ENCODE peak calls at places on chromosomes 5 and 9, in five cellular contexts. One of them, this sample, is unnamed.

GRCh38 chr9:105293408-105293807 is 49.0 kb downstream of the SLC44A1 start:
- DNase-seq in SK-N-SH: no peak
- DNase-seq in neural progenitor cell: no peak
- DNase-seq in GM23248: no peak
- DNase-seq in HepG2: no peak
- DNase-seq in this sample: no peak

GRCh38 chr9:94802795-94803194 is 76.3 kb downstream of the AOPEP start:
- DNase-seq in neural progenitor cell: no peak
- DNase-seq in SK-N-SH: no peak
- DNase-seq in HepG2: no peak
- DNase-seq in GM23248: no peak
- DNase-seq in this sample: no peak

GRCh38 chr9:126722922-126723806 is 81.7 kb upstream of the ZBTB43 start:
- DNase-seq in HepG2: no peak
- DNase-seq in neural progenitor cell: peak; percentile 47
- DNase-seq in GM23248: peak; percentile 22
- DNase-seq in SK-N-SH: peak; percentile 87
- DNase-seq in this sample: peak; percentile 79

GRCh38 chr5:98993512-98993911 is 64.7 kb upstream of the CHD1 start:
- DNase-seq in neural progenitor cell: peak; percentile 21
- DNase-seq in GM23248: no peak
- DNase-seq in SK-N-SH: no peak
- DNase-seq in HepG2: no peak
- DNase-seq in this sample: no peak

GRCh38 chr9:136565075-136565721 is 19.4 kb upstream of the NOTCH1 start:
- DNase-seq in neural progenitor cell: no peak
- DNase-seq in SK-N-SH: no peak
- DNase-seq in GM23248: peak; percentile 30
- DNase-seq in HepG2: no peak
- DNase-seq in this sample: no peak

GRCh38 chr5:56026863-56027300 is 32.1 kb upstream of the IL6ST start:
- DNase-seq in SK-N-SH: no peak
- DNase-seq in neural progenitor cell: no peak
- DNase-seq in HepG2: no peak
- DNase-seq in GM23248: peak; percentile 78
- DNase-seq in this sample: no peak

GRCh38 chr5:74641014-74641777 is 668 bp upstream of the ENC1 start:
- DNase-seq in neural progenitor cell: peak; percentile 88
- DNase-seq in GM23248: peak; percentile 91
- DNase-seq in SK-N-SH: peak; percentile 79
- DNase-seq in HepG2: peak; percentile 84
- DNase-seq in this sample: no peak

GRCh38 chr5:71587709-71588532 is 781 bp downstream of the MCCC2 start:
- DNase-seq in neural progenitor cell: peak; percentile 36
- DNase-seq in SK-N-SH: peak; percentile 21
- DNase-seq in HepG2: peak; percentile 21
- DNase-seq in GM23248: no peak
- DNase-seq in this sample: no peak

GRCh38 chr5:78648359-78649219 is at the start of gene LHFPL2:
- DNase-seq in HepG2: no peak
- DNase-seq in neural progenitor cell: peak; percentile 95
- DNase-seq in SK-N-SH: peak; percentile 95
- DNase-seq in GM23248: peak; percentile 83
- DNase-seq in this sample: peak; percentile 45

GRCh38 chr5:6730407-6730806 is 17.2 kb downstream of the TENT4A start:
- DNase-seq in SK-N-SH: no peak
- DNase-seq in GM23248: no peak
- DNase-seq in neural progenitor cell: no peak
- DNase-seq in HepG2: no peak
- DNase-seq in this sample: no peak

GRCh38 chr5:59587489-59588337 is 305.8 kb downstream of the PDE4D start:
- DNase-seq in neural progenitor cell: peak; percentile 91
- DNase-seq in HepG2: no peak
- DNase-seq in GM23248: peak; percentile 71
- DNase-seq in SK-N-SH: peak; percentile 77
- DNase-seq in this sample: no peak

GRCh38 chr9:95516221-95516735 is 493 bp downstream of the PTCH1 start:
- DNase-seq in HepG2: no peak
- DNase-seq in SK-N-SH: peak; percentile 76
- DNase-seq in neural progenitor cell: peak; percentile 58
- DNase-seq in GM23248: peak; percentile 53
- DNase-seq in this sample: no peak

GRCh38 chr5:96861044-96861443 is 15.3 kb upstream of the ERAP2 start:
- DNase-seq in HepG2: no peak
- DNase-seq in neural progenitor cell: peak; percentile 22
- DNase-seq in GM23248: no peak
- DNase-seq in SK-N-SH: no peak
- DNase-seq in this sample: peak; percentile 72

GRCh38 chr5:57828221-57828620 is 345.6 kb upstream of the ACTBL2 start:
- DNase-seq in GM23248: peak; percentile 71
- DNase-seq in HepG2: no peak
- DNase-seq in neural progenitor cell: no peak
- DNase-seq in SK-N-SH: no peak
- DNase-seq in this sample: no peak

GRCh38 chr5:151448038-151448985 is 909 bp downstream of the SLC36A1 start:
- DNase-seq in SK-N-SH: no peak
- DNase-seq in GM23248: peak; percentile 43
- DNase-seq in neural progenitor cell: peak; percentile 67
- DNase-seq in HepG2: peak; percentile 27
- DNase-seq in this sample: peak; percentile 69

GRCh38 chr9:76269789-76270188 is 124.4 kb downstream of the RFK start:
- DNase-seq in GM23248: peak; percentile 57
- DNase-seq in HepG2: no peak
- DNase-seq in SK-N-SH: no peak
- DNase-seq in neural progenitor cell: no peak
- DNase-seq in this sample: no peak

GRCh38 chr9:132798817-132799790 is 79.0 kb downstream of the AK8 start:
- DNase-seq in HepG2: peak; percentile 27
- DNase-seq in SK-N-SH: peak; percentile 89
- DNase-seq in GM23248: no peak
- DNase-seq in neural progenitor cell: no peak
- DNase-seq in this sample: no peak

GRCh38 chr9:127568971-127569818 is 42.9 kb upstream of the STXBP1 start:
- DNase-seq in HepG2: peak; percentile 55
- DNase-seq in neural progenitor cell: peak; percentile 96
- DNase-seq in GM23248: peak; percentile 94
- DNase-seq in SK-N-SH: peak; percentile 100
- DNase-seq in this sample: peak; percentile 74

GRCh38 chr5:14713476-14714384 is 49.2 kb downstream of the OTULIN start:
- DNase-seq in neural progenitor cell: no peak
- DNase-seq in HepG2: no peak
- DNase-seq in GM23248: no peak
- DNase-seq in SK-N-SH: no peak
- DNase-seq in this sample: no peak

GRCh38 chr5:6700686-6701355 is 12.4 kb upstream of the TENT4A start:
- DNase-seq in neural progenitor cell: no peak
- DNase-seq in GM23248: no peak
- DNase-seq in HepG2: no peak
- DNase-seq in SK-N-SH: no peak
- DNase-seq in this sample: no peak

GRCh38 chr5:125463441-125464092 is 717.1 kb upstream of the ZNF608 start:
- DNase-seq in GM23248: peak; percentile 2
- DNase-seq in HepG2: no peak
- DNase-seq in SK-N-SH: no peak
- DNase-seq in neural progenitor cell: no peak
- DNase-seq in this sample: no peak

GRCh38 chr5:125464847-125465432 is 718.5 kb upstream of the ZNF608 start:
- DNase-seq in neural progenitor cell: no peak
- DNase-seq in GM23248: no peak
- DNase-seq in SK-N-SH: no peak
- DNase-seq in HepG2: no peak
- DNase-seq in this sample: no peak

GRCh38 chr5:125457617-125458016 is 711.2 kb upstream of the ZNF608 start:
- DNase-seq in GM23248: no peak
- DNase-seq in SK-N-SH: no peak
- DNase-seq in HepG2: no peak
- DNase-seq in neural progenitor cell: no peak
- DNase-seq in this sample: no peak

GRCh38 chr5:125465703-125466102 is 719.3 kb upstream of the ZNF608 start:
- DNase-seq in HepG2: no peak
- DNase-seq in GM23248: no peak
- DNase-seq in SK-N-SH: no peak
- DNase-seq in neural progenitor cell: no peak
- DNase-seq in this sample: no peak

DNA sequence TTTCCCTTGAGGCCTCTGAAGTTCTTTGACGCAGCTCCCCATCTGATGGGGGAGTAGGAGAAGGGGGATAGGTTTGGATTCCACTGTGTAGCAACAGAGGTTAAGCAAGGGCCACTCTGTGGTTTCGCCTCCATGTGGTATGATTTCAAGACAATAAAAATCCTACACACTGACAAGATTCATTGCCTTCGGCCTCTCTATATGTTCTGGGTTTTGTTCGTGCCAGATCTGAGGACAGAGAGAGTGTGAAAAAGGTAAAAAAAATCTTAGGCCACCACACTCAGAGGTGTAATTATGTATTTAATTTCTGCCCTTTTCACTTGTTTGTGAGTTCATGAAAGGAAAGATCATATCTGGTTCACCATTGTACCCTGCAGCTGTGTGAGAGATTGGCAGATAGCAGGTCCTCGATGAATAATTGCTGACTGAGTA is 715.2 kb upstream of the ZNF608 start:
- DNase-seq in HepG2: no peak
- DNase-seq in GM23248: no peak
- DNase-seq in neural progenitor cell: no peak
- DNase-seq in SK-N-SH: no peak
- DNase-seq in this sample: no peak
- H2AFZ ChIP-seq in HepG2: no peak overlapping the region
- H2AFZ ChIP-seq in GM23248: no peak overlapping the region
- H2AFZ ChIP-seq in neural progenitor cell: no peak overlapping the region
- H2AFZ ChIP-seq in SK-N-SH: no peak overlapping the region
- H2AFZ ChIP-seq in this sample: no peak overlapping the region

GRCh38 chr5:16889972-16890519 is 46.0 kb downstream of the MYO10 start:
- DNase-seq in GM23248: peak; percentile 48
- DNase-seq in HepG2: no peak
- DNase-seq in neural progenitor cell: no peak
- DNase-seq in SK-N-SH: no peak
- DNase-seq in this sample: no peak
- H2AFZ ChIP-seq in GM23248: no peak overlapping the region
- H2AFZ ChIP-seq in HepG2: no peak overlapping the region
- H2AFZ ChIP-seq in neural progenitor cell: no peak overlapping the region
- H2AFZ ChIP-seq in SK-N-SH: no peak overlapping the region
- H2AFZ ChIP-seq in this sample: no peak overlapping the region

GRCh38 chr9:91190062-91190461 is 171.7 kb downstream of the AUH start:
- DNase-seq in HepG2: no peak
- DNase-seq in GM23248: no peak
- DNase-seq in neural progenitor cell: no peak
- DNase-seq in SK-N-SH: no peak
- DNase-seq in this sample: no peak

GRCh38 chr9:91193658-91194391 is 167.9 kb downstream of the AUH start:
- DNase-seq in GM23248: peak; percentile 97
- DNase-seq in neural progenitor cell: peak; percentile 92
- DNase-seq in SK-N-SH: peak; percentile 79
- DNase-seq in HepG2: peak; percentile 93
- DNase-seq in this sample: peak; percentile 80

GRCh38 chr9:91191443-91192378 is 170.0 kb downstream of the AUH start:
- DNase-seq in neural progenitor cell: no peak
- DNase-seq in HepG2: no peak
- DNase-seq in SK-N-SH: no peak
- DNase-seq in GM23248: no peak
- DNase-seq in this sample: no peak

GRCh38 chr9:91192785-91193657 is 168.7 kb downstream of the AUH start:
- DNase-seq in GM23248: peak; percentile 100
- DNase-seq in HepG2: peak; percentile 95
- DNase-seq in neural progenitor cell: peak; percentile 67
- DNase-seq in SK-N-SH: peak; percentile 75
- DNase-seq in this sample: peak; percentile 51

DNA sequence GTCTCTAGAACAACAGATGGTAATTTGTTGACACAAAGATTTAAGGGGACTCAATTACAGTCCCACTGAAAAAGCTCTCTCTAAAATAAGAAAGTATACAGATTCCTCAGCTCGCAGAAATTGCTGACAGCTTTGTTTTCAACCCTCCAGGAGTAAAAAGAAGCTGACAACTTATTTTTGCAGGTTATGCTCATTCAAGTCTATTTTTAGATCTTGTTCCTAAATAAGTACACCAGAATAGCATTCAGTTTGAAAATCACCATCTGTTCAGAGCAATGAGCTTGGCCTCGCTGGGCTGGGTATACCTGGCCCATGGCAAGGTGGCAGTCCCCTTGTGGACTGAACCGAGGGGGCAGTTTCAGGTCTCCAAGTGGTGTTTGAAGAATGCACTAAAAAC is 169.3 kb downstream of the AUH start:
- DNase-seq in GM23248: peak; percentile 39
- DNase-seq in neural progenitor cell: no peak
- DNase-seq in HepG2: peak; percentile 30
- DNase-seq in SK-N-SH: no peak
- DNase-seq in this sample: no peak
- H2AFZ ChIP-seq in GM23248: no peak overlapping the region
- H2AFZ ChIP-seq in neural progenitor cell: no peak overlapping the region
- H2AFZ ChIP-seq in HepG2: no peak overlapping the region
- H2AFZ ChIP-seq in SK-N-SH: peak overlapping the region; percentile 32
- H2AFZ ChIP-seq in this sample: no peak overlapping the region

GRCh38 chr5:342501-343460 is 21.3 kb downstream of the AHRR start:
- DNase-seq in GM23248: peak; percentile 29
- DNase-seq in neural progenitor cell: no peak
- DNase-seq in HepG2: no peak
- DNase-seq in SK-N-SH: no peak
- DNase-seq in this sample: no peak
- H2AFZ ChIP-seq in GM23248: no peak overlapping the region
- H2AFZ ChIP-seq in neural progenitor cell: no peak overlapping the region
- H2AFZ ChIP-seq in HepG2: no peak overlapping the region
- H2AFZ ChIP-seq in SK-N-SH: no peak overlapping the region
- H2AFZ ChIP-seq in this sample: no peak overlapping the region

GRCh38 chr9:109974918-109975276 is 194.9 kb downstream of the PALM2AKAP2 start:
- DNase-seq in HepG2: no peak
- DNase-seq in GM23248: no peak
- DNase-seq in SK-N-SH: no peak
- DNase-seq in neural progenitor cell: no peak
- DNase-seq in this sample: no peak
- H2AFZ ChIP-seq in HepG2: no peak overlapping the region
- H2AFZ ChIP-seq in GM23248: no peak overlapping the region
- H2AFZ ChIP-seq in SK-N-SH: no peak overlapping the region
- H2AFZ ChIP-seq in neural progenitor cell: no peak overlapping the region
- H2AFZ ChIP-seq in this sample: no peak overlapping the region

GRCh38 chr9:15250013-15250412 is 57.0 kb downstream of the TTC39B start:
- DNase-seq in neural progenitor cell: peak; percentile 35
- DNase-seq in SK-N-SH: no peak
- DNase-seq in HepG2: no peak
- DNase-seq in GM23248: no peak
- DNase-seq in this sample: no peak
- H2AFZ ChIP-seq in neural progenitor cell: no peak overlapping the region
- H2AFZ ChIP-seq in SK-N-SH: no peak overlapping the region
- H2AFZ ChIP-seq in HepG2: no peak overlapping the region
- H2AFZ ChIP-seq in GM23248: peak overlapping the region; percentile 33
- H2AFZ ChIP-seq in this sample: no peak overlapping the region